ENCODE peak calls at places on chromosomes 5 and 9, in four cellular contexts. I is GM12878, H is IMR-90, F is K562. C is an unnamed sample.

GRCh38 chr5:116448869-116449453 is 125.7 kb downstream of the SEMA6A start:
- DNase-seq in F (no peak), H (no peak), I (no peak), C (no peak)

GRCh38 chr5:80055491-80056170 is 20.5 kb downstream of the THBS4 start:
- DNase-seq in H (no peak), F (no peak), I (no peak), C (no peak)

GRCh38 chr9:34716711-34717110 is 6.8 kb upstream of the CCL21 start:
- DNase-seq in F (no peak), H (no peak), I (no peak), C (no peak)

GRCh38 chr5:98769006-98769255 is 4.5 kb upstream of the RGMB start:
- DNase-seq in F (no peak), I (no peak), H (no peak), C (no peak)

GRCh38 chr5:38515648-38516047 is 40.8 kb downstream of the LIFR start:
- DNase-seq in I (no peak), H (peak), F (no peak), C (peak)

GRCh38 chr9:83962165-83962564 is 17.9 kb downstream of the HNRNPK start:
- DNase-seq in F (no peak), H (peak), I (no peak), C (no peak)

GRCh38 chr5:54946306-54946705 is 39.1 kb downstream of the ESM1 start:
- DNase-seq in F (no peak), I (no peak), H (no peak), C (no peak)

GRCh38 chr5:139985290-139985689 is 57.8 kb downstream of the NRG2 start:
- DNase-seq in H (no peak), F (no peak), I (no peak), C (no peak)

GRCh38 chr5:97480313-97480712 is 297.3 kb upstream of the RIOK2 start:
- DNase-seq in I (no peak), F (no peak), H (no peak), C (no peak)

GRCh38 chr5:43017438-43017820 is 22.7 kb downstream of the ANXA2R start:
- DNase-seq in H (peak), I (no peak), F (no peak), C (peak)

GRCh38 chr9:128733256-128733655 is 9.3 kb upstream of the ZDHHC12 start:
- DNase-seq in H (peak), I (no peak), F (peak), C (peak)

GRCh38 chr9:95880011-95880690 is 4.7 kb downstream of the ERCC6L2 start:
- DNase-seq in F (no peak), I (no peak), H (peak), C (peak)

GRCh38 chr5:103375863-103376591 is 117.5 kb downstream of the MACIR start:
- DNase-seq in I (no peak), H (peak), F (no peak), C (no peak)

GRCh38 chr5:99866740-99867139 is 668.4 kb upstream of the FAM174A start:
- DNase-seq in F (no peak), H (no peak), I (no peak), C (no peak)

GRCh38 chr5:59485629-59486439 is 407.7 kb downstream of the PDE4D start:
- DNase-seq in F (no peak), H (no peak), I (no peak), C (peak)

GRCh38 chr5:10420926-10421325 is 20.8 kb upstream of the ROPN1L start:
- DNase-seq in F (no peak), H (peak), I (no peak), C (no peak)

DNA sequence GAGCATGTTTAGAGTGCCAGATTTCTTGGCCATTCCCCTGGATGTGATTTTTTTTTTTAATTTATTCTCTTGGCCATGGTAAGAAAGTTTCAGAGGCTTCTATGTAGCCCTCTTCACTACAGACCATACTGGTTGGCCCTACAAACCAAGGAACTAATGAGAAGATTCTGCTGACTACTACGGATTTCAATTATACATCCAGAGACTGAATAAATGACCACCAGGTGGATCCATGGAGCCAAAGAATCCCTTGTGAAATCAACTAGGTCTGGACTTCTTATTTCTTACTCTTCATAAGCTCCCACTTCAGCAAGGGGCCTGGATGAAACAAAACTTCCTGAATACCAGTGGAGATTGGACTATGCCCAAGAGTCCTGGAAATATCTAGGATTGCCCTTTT is 27.6 kb downstream of the ZNF622 start:
- DNase-seq in I (no peak), H (no peak), F (no peak), C (peak)
- TF ChIP-seq CTCF in I (no peak), H (peak), F (peak), C (no peak)

GRCh38 chr5:34658023-34658422 is 1.9 kb downstream of the RAI14 start:
- DNase-seq in I (no peak), H (peak), F (peak), C (no peak)
- TF ChIP-seq FOS in I (no peak), H (no peak), F (no peak), C (no peak)

DNA sequence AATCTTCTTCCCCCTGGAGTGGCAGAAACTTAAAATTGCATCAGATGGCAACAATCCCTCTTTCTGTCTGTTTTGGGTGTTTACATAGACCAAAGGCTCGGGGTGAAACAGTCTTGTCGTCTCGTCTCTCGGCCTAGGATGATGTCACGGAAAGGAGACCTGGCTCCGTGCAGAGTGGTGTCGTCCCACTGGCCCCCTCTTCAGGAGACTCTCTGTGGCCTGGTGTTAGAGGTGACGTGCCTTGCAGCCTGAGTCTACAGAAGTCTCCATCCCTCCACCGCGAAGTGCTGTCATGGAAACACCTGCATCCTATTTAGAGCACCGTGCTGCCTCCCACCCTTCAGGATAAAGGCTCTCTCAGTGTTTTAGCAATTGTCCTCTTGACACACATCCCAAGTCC is 409.7 kb downstream of the IRX1 start:
- DNase-seq in I (no peak), H (no peak), F (no peak), C (no peak)
- TF ChIP-seq CTCF in I (no peak), H (no peak), F (no peak), C (no peak)

DNA sequence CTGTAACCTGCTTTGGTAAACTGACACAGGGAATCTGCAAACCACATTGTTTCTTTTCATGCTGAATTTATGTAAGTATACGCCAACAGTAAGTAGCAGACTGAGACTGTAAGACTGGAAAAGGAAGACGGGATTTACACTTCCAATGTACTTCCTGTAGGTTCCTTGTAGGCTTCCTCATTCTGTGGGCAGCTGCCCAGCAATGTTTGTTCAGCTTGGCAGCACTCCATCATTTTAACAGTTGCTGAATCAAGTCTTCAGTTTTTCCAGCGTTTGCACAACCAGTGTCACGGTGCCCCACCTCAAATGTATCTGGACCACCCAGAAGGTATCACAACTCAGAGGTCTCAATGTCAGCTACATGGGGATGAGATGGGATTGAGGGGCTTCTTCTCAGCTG is 232.6 kb downstream of the PRDM9 start:
- DNase-seq in I (no peak), H (no peak), F (no peak), C (no peak)
- TF ChIP-seq FOS in I (no peak), H (no peak), F (no peak), C (no peak)

DNA sequence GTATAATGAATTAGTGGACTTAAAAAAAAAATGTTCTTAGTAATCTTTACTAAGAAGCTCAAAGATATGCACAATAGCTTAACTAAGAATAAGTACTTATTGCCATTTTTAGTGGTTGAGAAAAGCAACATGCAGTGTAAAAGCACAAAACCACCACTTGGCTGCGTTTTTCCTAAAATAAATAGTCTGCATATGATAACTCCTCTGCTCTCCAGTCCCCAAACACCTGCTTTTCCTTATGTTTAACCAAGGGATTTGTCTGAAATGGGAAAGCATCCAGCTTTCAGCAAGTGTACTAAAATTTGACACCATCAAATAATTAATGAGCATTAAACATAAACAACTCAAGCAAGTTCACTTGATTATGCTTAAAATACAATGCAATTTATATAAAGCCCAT is 41.4 kb downstream of the PSIP1 start:
- DNase-seq in I (no peak), H (peak), F (no peak), C (no peak)
- TF ChIP-seq CTCF in I (no peak), H (no peak), F (no peak), C (no peak)

DNA sequence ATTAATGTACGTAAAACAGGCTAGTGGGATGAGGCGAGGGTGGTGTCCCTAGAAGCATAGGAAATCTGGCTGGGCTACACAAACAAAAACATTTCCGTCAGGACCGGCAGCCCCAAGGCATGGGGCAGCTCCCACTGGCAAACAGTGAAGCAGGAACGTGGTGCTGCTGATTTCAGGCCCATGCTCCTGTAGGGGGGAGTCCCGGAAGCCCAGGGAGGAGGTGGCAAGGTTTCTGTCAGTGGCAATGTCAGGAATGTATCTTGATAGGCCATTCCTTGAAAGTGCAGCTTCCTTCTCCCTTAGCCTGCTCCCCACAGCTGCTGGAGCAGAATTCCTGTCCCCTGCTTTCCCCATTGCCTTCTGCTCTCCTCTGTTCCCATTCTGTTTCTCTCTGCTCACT is 42.4 kb downstream of the MRRF start:
- DNase-seq in I (no peak), H (no peak), F (no peak), C (peak)
- TF ChIP-seq FOS in I (no peak), H (no peak), F (no peak), C (peak)

DNA sequence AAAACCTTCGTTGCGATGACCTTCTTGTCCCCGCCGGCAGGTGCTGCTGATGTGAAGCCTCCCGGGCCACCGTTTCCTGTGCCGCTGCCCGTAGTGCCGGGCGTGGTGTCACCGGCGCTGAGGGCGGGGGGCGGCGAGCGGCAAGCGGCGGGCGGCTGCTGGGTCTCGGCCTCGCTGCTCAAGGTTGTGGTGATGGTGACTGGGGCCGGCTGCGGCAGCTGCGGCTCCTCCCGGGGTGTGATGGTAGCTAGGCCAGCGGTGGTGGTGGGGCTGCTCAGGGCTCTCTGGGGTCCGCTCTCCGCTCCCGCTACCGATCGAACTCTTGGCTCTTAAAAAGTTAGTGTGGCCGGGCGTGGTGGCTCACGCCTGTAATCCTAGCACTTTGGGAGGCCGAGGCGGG is 36.0 kb upstream of the PTPN3 start:
- DNase-seq in I (no peak), H (no peak), F (no peak), C (no peak)
- TF ChIP-seq CTCF in I (no peak), H (no peak), F (no peak), C (no peak)